ENCODE peak calls at places on chromosomes 6 and 20, in six cellular contexts. S, Y, B, U, L and P are unnamed samples.

GRCh38 chr20:31661625-31662371 is 24.1 kb downstream of the COX4I2 start:
- DNase-seq in S (peak; percentile 70), Y (peak; percentile 84), B (peak; percentile 46), U (peak; percentile 86), L (peak; percentile 71), P (peak; percentile 82)

GRCh38 chr20:35395728-35396127 is 16.0 kb downstream of the UQCC1 start:
- DNase-seq in S (peak; percentile 65), Y (no peak), B (no peak), U (no peak), L (peak; percentile 85), P (peak; percentile 86)

GRCh38 chr6:157314705-157315321 is 8.5 kb downstream of the TMEM242 start:
- DNase-seq in S (peak; percentile 91), Y (no peak), B (peak; percentile 74), U (no peak), L (peak; percentile 88), P (peak; percentile 81)

GRCh38 chr20:10555865-10556308 is 117.9 kb downstream of the JAG1 start:
- DNase-seq in S (peak; percentile 69), Y (no peak), B (peak; percentile 60), U (no peak), L (peak; percentile 79), P (peak; percentile 72)

GRCh38 chr20:58340853-58341252 is 31.3 kb downstream of the RAB22A start:
- DNase-seq in S (no peak), Y (no peak), B (peak; percentile 28), U (no peak), L (peak; percentile 23), P (no peak)

GRCh38 chr20:58048096-58048702 is 180.3 kb downstream of the ANKRD60 start:
- DNase-seq in S (peak; percentile 11), Y (no peak), B (peak; percentile 39), U (no peak), L (peak; percentile 44), P (peak; percentile 62)

GRCh38 chr6:73566954-73567591 is 46.2 kb upstream of the EEF1A1 start:
- DNase-seq in S (peak; percentile 85), Y (peak; percentile 73), B (peak; percentile 55), U (peak; percentile 55), L (peak; percentile 63), P (no peak)

GRCh38 chr6:130223508-130223907 is 757 bp upstream of the SAMD3 start:
- DNase-seq in S (no peak), Y (no peak), B (peak; percentile 10), U (no peak), L (no peak), P (no peak)

GRCh38 chr6:34412054-34412453 is 13.8 kb downstream of the RPS10 start:
- DNase-seq in S (no peak), Y (no peak), B (no peak), U (no peak), L (no peak), P (peak; percentile 15)

GRCh38 chr6:125952764-125953501 is 3.6 kb upstream of the HINT3 start:
- DNase-seq in S (no peak), Y (no peak), B (no peak), U (no peak), L (peak; percentile 48), P (no peak)

GRCh38 chr6:40342674-40343230 is 244.4 kb downstream of the LRFN2 start:
- DNase-seq in S (no peak), Y (no peak), B (no peak), U (no peak), L (no peak), P (no peak)

GRCh38 chr20:43958626-43959025 is 44.0 kb downstream of the TOX2 start:
- DNase-seq in S (no peak), Y (no peak), B (no peak), U (no peak), L (no peak), P (no peak)

GRCh38 chr6:20589266-20589665 is 55.0 kb downstream of the CDKAL1 start:
- DNase-seq in S (peak; percentile 18), Y (no peak), B (peak; percentile 57), U (no peak), L (peak; percentile 74), P (no peak)

GRCh38 chr20:47054506-47054905 is 159.9 kb downstream of the EYA2 start:
- DNase-seq in S (no peak), Y (no peak), B (no peak), U (no peak), L (no peak), P (no peak)

GRCh38 chr6:168278904-168279303 is 40.7 kb downstream of the DACT2 start:
- DNase-seq in S (no peak), Y (no peak), B (no peak), U (no peak), L (no peak), P (no peak)

GRCh38 chr6:161370882-161371281 is 97.0 kb upstream of the AGPAT4 start:
- DNase-seq in S (peak; percentile 79), Y (no peak), B (peak; percentile 68), U (no peak), L (peak; percentile 83), P (peak; percentile 78)

GRCh38 chr6:27254566-27254965 is 7.1 kb downstream of the PRSS16 start:
- DNase-seq in S (no peak), Y (no peak), B (no peak), U (no peak), L (no peak), P (no peak)

GRCh38 chr6:27250955-27251671 is 3.6 kb downstream of the PRSS16 start:
- DNase-seq in S (no peak), Y (peak; percentile 91), B (peak; percentile 82), U (no peak), L (peak; percentile 30), P (no peak)

GRCh38 chr6:27250277-27250954 is 2.9 kb downstream of the PRSS16 start:
- DNase-seq in S (no peak), Y (no peak), B (no peak), U (no peak), L (no peak), P (no peak)

GRCh38 chr6:27248783-27249182 is 1.3 kb downstream of the PRSS16 start:
- DNase-seq in S (no peak), Y (no peak), B (no peak), U (no peak), L (no peak), P (no peak)

GRCh38 chr6:27251672-27252251 is 4.3 kb downstream of the PRSS16 start:
- DNase-seq in S (no peak), Y (peak; percentile 87), B (peak; percentile 87), U (no peak), L (peak; percentile 62), P (peak; percentile 37)
- TF ChIP-seq CTCF in S (peak; percentile 20), Y (no peak), B (peak; percentile 71), U (no peak), L (peak; percentile 23), P (peak; percentile 36)

GRCh38 chr6:109477184-109477583 is 5.8 kb downstream of the ZBTB24 start:
- DNase-seq in S (no peak), Y (no peak), B (no peak), U (no peak), L (no peak), P (no peak)

GRCh38 chr6:109478222-109478805 is 4.7 kb downstream of the ZBTB24 start:
- DNase-seq in S (no peak), Y (no peak), B (no peak), U (no peak), L (no peak), P (no peak)

GRCh38 chr6:109480993-109481480 is 2.0 kb downstream of the ZBTB24 start:
- DNase-seq in S (no peak), Y (no peak), B (no peak), U (no peak), L (no peak), P (no peak)

GRCh38 chr6:109477725-109478124 is 5.3 kb downstream of the ZBTB24 start:
- DNase-seq in S (no peak), Y (no peak), B (no peak), U (no peak), L (no peak), P (no peak)

GRCh38 chr6:109478848-109479624 is 4.0 kb downstream of the ZBTB24 start:
- DNase-seq in S (no peak), Y (no peak), B (no peak), U (no peak), L (no peak), P (no peak)
- H3K4me3 ChIP-seq in S (peak overlapping the region; percentile 6), Y (no peak overlapping the region), B (no peak overlapping the region), U (peak overlapping the region; percentile 7), L (peak overlapping the region; percentile 24), P (no peak overlapping the region)

DNA sequence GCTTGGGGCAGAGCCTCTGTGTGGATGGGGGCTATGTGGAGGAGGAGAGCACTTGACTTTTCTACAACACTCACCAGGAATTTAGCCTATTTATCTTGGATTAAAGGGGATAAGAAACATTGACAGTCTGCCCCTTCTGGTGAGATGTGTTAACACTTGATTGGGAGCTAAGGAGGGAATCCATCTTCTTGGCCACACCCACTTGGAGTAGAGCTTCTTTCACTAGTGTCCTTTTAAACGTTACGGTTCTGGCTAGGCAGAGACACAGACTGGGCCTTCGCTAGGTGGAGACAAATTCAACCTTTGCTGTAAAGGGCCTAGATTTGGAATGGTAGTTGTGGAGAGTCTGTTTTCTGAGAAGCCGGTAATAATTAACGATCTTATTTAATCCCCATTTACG is 15.5 kb upstream of the TPBG start:
- DNase-seq in S (no peak), Y (no peak), B (no peak), U (no peak), L (no peak), P (no peak)
- TF ChIP-seq CTCF in S (no peak), Y (no peak), B (no peak), U (no peak), L (no peak), P (no peak)

GRCh38 chr6:2663123-2663522 is 87.6 kb downstream of the MYLK4 start:
- DNase-seq in S (no peak), Y (no peak), B (no peak), U (no peak), L (no peak), P (no peak)

GRCh38 chr6:2661651-2662050 is 89.1 kb downstream of the MYLK4 start:
- DNase-seq in S (no peak), Y (no peak), B (no peak), U (no peak), L (no peak), P (no peak)

GRCh38 chr6:2667617-2668016 is 83.1 kb downstream of the MYLK4 start:
- DNase-seq in S (no peak), Y (no peak), B (no peak), U (no peak), L (no peak), P (no peak)

GRCh38 chr6:2666906-2667575 is 83.7 kb downstream of the MYLK4 start:
- DNase-seq in S (no peak), Y (no peak), B (no peak), U (no peak), L (no peak), P (no peak)

DNA sequence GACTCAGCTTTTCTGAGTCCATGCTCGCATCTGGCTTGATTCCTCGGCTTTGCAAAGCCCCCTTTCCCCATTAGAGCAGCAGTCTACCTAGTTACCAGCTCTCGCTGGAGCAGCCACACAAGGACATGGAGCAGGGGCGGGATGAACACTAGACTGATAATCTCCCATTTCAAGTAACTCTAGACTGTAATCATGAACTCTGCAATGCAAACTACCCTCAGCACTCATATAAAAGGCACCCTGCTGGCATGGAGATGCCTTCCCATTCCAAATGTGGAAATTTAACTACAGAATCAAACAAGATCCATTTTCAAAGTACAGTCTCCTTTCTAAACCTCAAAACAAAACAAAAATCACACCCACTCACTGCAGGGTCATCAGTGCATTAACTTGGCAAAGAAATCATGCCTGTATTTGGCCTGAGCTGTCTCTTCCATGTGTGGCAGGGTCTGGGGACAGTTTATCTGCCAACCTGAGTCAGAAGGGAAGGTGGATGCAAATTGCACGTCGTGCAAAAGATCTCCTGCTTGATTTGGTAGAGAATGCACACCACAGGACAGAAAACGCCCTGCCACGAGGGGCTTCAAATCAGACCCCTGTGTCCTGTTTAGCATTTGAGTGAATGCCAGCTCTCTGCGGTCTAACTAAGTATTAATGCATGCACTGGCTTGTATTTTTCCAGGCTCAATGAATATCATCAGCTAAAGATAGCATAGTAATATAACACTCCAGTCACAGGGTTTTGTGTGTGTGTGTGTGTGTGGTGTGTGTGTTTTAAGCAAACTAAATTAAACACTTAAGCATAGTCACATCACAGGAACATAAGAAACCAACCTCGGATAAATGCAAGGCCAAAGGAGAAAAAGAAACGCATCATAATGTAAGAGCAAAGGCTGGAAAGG is 85.3 kb downstream of the MYLK4 start:
- DNase-seq in S (peak; percentile 45), Y (no peak), B (peak; percentile 69), U (no peak), L (no peak), P (peak; percentile 41)
- H3K4me3 ChIP-seq in S (no peak overlapping the region), Y (no peak overlapping the region), B (no peak overlapping the region), U (no peak overlapping the region), L (no peak overlapping the region), P (no peak overlapping the region)